ENCODE peak calls at places on chromosomes 11 and 22, in eight cellular contexts. M is NAMALWA, G is AG04450, F is KG1, R is M059J, T is lower lobe of right lung, X is T-helper 9 cell, H is GM13976. A is an unnamed sample.

GRCh38 chr22:41779889-41780505 is 20.5 kb upstream of the CCDC134 start:
- DNase-seq in M (no peak), G (no peak), F (no peak), R (no peak), T (no peak), X (no peak), H (no peak), A (no peak)

GRCh38 chr11:100735949-100736675 is 49.0 kb downstream of the ARHGAP42 start:
- DNase-seq in M (no peak), G (no peak), F (no peak), R (peak; percentile 63), T (no peak), X (no peak), H (no peak), A (peak; percentile 85)

GRCh38 chr11:75289919-75290318 is 49.3 kb downstream of the TPBGL start:
- DNase-seq in M (no peak), G (no peak), F (no peak), R (no peak), T (no peak), X (no peak), H (no peak), A (no peak)

GRCh38 chr11:18471995-18472394 is 16.3 kb downstream of the LDHAL6A start:
- DNase-seq in M (no peak), G (no peak), F (no peak), R (no peak), T (no peak), X (no peak), H (no peak), A (no peak)

GRCh38 chr22:29213481-29213880 is 7.8 kb downstream of the EMID1 start:
- DNase-seq in M (no peak), G (no peak), F (no peak), R (no peak), T (no peak), X (no peak), H (no peak), A (no peak)

GRCh38 chr22:31192513-31192912 is 19.6 kb upstream of the LIMK2 start:
- DNase-seq in M (peak; percentile 12), G (peak; percentile 21), F (no peak), R (no peak), T (no peak), X (no peak), H (no peak), A (peak; percentile 56)

GRCh38 chr11:69637956-69638871 is 2.7 kb upstream of the CCND1 start:
- DNase-seq in M (no peak), G (no peak), F (no peak), R (peak; percentile 58), T (peak; percentile 80), X (no peak), H (no peak), A (peak; percentile 81)

GRCh38 chr11:66842896-66843775 is at the start of gene RCE1:
- DNase-seq in M (peak; percentile 93), G (peak; percentile 52), F (peak; percentile 96), R (peak; percentile 85), T (peak; percentile 93), X (peak; percentile 91), H (peak; percentile 98), A (peak; percentile 88)

GRCh38 chr22:49521787-49522224 is 305.9 kb downstream of the BRD1 start:
- DNase-seq in M (no peak), G (no peak), F (no peak), R (no peak), T (no peak), X (no peak), H (no peak), A (no peak)

GRCh38 chr11:1194977-1195689 is 27.7 kb upstream of the MUC5B start:
- DNase-seq in M (no peak), G (no peak), F (no peak), R (no peak), T (peak; percentile 28), X (no peak), H (no peak), A (no peak)

GRCh38 chr22:41242396-41243117 is 1.8 kb upstream of the CHADL start:
- DNase-seq in M (no peak), G (no peak), F (no peak), R (peak; percentile 34), T (no peak), X (no peak), H (no peak), A (peak; percentile 17)

GRCh38 chr11:64876226-64876750 is 2.1 kb downstream of the EHD1 start:
- DNase-seq in M (no peak), G (no peak), F (no peak), R (no peak), T (no peak), X (no peak), H (no peak), A (no peak)

GRCh38 chr11:19788435-19788834 is 75.8 kb downstream of the NAV2 start:
- DNase-seq in M (no peak), G (no peak), F (no peak), R (no peak), T (no peak), X (no peak), H (no peak), A (no peak)

GRCh38 chr11:10680956-10681487 is 12.5 kb downstream of the IRAG1 start:
- DNase-seq in M (no peak), G (no peak), F (no peak), R (peak; percentile 86), T (no peak), X (no peak), H (no peak), A (peak; percentile 42)

GRCh38 chr22:44393066-44393465 is 80.3 kb upstream of the SHISAL1 start:
- DNase-seq in M (no peak), G (no peak), F (no peak), R (no peak), T (no peak), X (no peak), H (no peak), A (no peak)

A was measured in mesenchymal stem cell.